ENCODE peak calls at places on chromosomes 4 and X, in four cellular contexts. D is cardiac fibroblast, N is kidney, Q is tibial nerve. P is an unnamed sample.

GRCh38 chr4:177596035-177596434 is 153.8 kb upstream of the AGA start:
- DNase-seq in Q (no peak), N (no peak), D (peak; percentile 72), P (no peak)

GRCh38 chr4:142353149-142353738 is 492.9 kb downstream of the INPP4B start:
- DNase-seq in D (peak; percentile 88), Q (no peak), N (no peak), P (no peak)

GRCh38 chrX:1196436-1196835 is 16.0 kb downstream of the CRLF2 start:
- DNase-seq in Q (no peak), D (no peak), N (peak; percentile 36), P (peak; percentile 18)

GRCh38 chr4:108036252-108036651 is 46.6 kb downstream of the HADH start:
- DNase-seq in Q (no peak), D (no peak), N (no peak), P (no peak)

GRCh38 chrX:119757979-119758681 is at the start of gene SOWAHD:
- DNase-seq in Q (no peak), N (peak; percentile 77), D (no peak), P (peak; percentile 74)

GRCh38 chr4:159547645-159548308 is 444.9 kb downstream of the RAPGEF2 start:
- DNase-seq in N (no peak), Q (no peak), D (peak; percentile 9), P (no peak)

GRCh38 chrX:71154196-71154595 is 9.6 kb downstream of the NLGN3 start:
- DNase-seq in N (no peak), Q (no peak), D (no peak), P (no peak)

GRCh38 chrX:153774576-153775292 is 6.1 kb upstream of the SRPK3 start:
- DNase-seq in N (peak; percentile 66), D (no peak), Q (no peak), P (peak; percentile 33)

GRCh38 chrX:79081895-79082512 is 62.5 kb upstream of the GPR174 start:
- DNase-seq in D (peak; percentile 57), Q (no peak), N (no peak), P (no peak)

GRCh38 chr4:89283226-89283974 is 24.2 kb downstream of the GPRIN3 start:
- DNase-seq in D (peak; percentile 65), N (no peak), Q (no peak), P (no peak)

GRCh38 chrX:17395154-17395553 is 20.2 kb downstream of the NHS start:
- DNase-seq in Q (no peak), N (no peak), D (no peak), P (no peak)

GRCh38 chr4:3718462-3718861 is 47.7 kb upstream of the ADRA2C start:
- DNase-seq in D (no peak), Q (no peak), N (no peak), P (no peak)

GRCh38 chrX:56728752-56729151 is 291 bp upstream of the NBDY start:
- DNase-seq in D (peak; percentile 28), Q (no peak), N (no peak), P (no peak)

GRCh38 chr4:41873380-41874295 is 61.6 kb upstream of the TMEM33 start:
- DNase-seq in D (no peak), Q (no peak), N (no peak), P (no peak)

GRCh38 chr4:23122666-23123400 is 430.1 kb downstream of the GBA3 start:
- DNase-seq in N (no peak), D (no peak), Q (no peak), P (no peak)

GRCh38 chr4:31043382-31044062 is 323.4 kb downstream of the PCDH7 start:
- DNase-seq in N (no peak), D (no peak), Q (no peak), P (no peak)

GRCh38 chr4:2745981-2746806 is 9.9 kb downstream of the TNIP2 start:
- DNase-seq in Q (no peak), N (peak; percentile 92), D (peak; percentile 82), P (no peak)

GRCh38 chr4:62548108-62548524 is 1348.0 kb downstream of the ADGRL3 start:
- DNase-seq in D (peak; percentile 75), N (no peak), Q (no peak), P (no peak)

GRCh38 chr4:163598489-163598888 is 104.0 kb downstream of the TMA16 start:
- DNase-seq in D (no peak), Q (no peak), N (no peak), P (no peak)

GRCh38 chr4:123659759-123660158 is 263.2 kb downstream of the SPRY1 start:
- DNase-seq in N (no peak), D (peak; percentile 42), Q (no peak), P (no peak)
- TF ChIP-seq CTCF in N (peak; percentile 0), D (peak; percentile 17), Q (no peak), P (peak; percentile 44)

GRCh38 chrX:131675596-131676194 is 131.8 kb downstream of the OR13H1 start:
- DNase-seq in Q (no peak), N (no peak), D (peak; percentile 30), P (no peak)
- TF ChIP-seq CTCF in Q (no peak), N (no peak), D (peak; percentile 54), P (no peak)

GRCh38 chr4:183096276-183096965 is 2.6 kb upstream of the WWC2 start:
- DNase-seq in D (no peak), Q (no peak), N (no peak), P (no peak)
- TF ChIP-seq CTCF in D (no peak), Q (no peak), N (no peak), P (no peak)

DNA sequence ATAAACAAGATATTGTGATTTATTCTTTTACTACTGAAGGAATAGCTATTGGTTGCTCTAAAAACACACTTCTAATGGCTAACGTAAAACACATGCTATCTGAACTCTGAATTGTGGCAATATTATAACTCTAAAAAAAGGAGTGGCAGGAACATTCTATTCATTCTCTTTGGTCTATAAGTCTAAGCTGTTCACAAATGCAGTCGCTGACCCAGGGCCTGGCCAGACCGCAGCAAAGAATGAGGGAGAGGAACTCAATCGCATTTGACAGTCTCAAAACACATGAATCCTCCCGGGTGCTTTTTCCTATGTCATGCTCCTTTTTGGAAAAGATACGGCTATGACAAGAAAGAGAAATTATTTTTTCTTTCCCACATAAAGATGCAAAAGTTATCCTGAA is 651.6 kb upstream of the PITX2 start:
- DNase-seq in D (no peak), N (no peak), Q (no peak), P (no peak)
- TF ChIP-seq CTCF in D (no peak), N (no peak), Q (no peak), P (no peak)

GRCh38 chrX:95893632-95894031 is 791.0 kb upstream of the DIAPH2 start:
- DNase-seq in Q (no peak), N (no peak), D (peak; percentile 57), P (no peak)
- TF ChIP-seq CTCF in Q (no peak), N (no peak), D (no peak), P (no peak)

DNA sequence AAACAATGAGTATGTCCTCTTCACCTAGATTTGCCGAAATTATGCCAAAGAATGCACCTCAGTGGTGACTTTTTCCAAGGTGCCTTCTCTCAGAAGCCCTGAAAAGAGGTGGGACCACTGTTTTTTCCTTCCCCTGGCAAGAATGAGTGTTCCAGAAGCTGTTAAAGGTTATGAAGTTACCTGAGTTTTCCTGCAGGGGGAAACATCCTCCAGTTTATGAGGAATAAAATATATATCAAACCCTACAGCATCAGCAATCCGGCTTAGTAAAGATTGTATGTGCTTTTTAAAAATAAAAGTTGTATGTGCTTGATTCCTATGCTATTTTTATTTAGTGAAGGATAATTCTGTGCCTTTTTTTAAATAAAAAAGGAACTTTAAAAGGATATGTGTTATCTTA is 73.3 kb downstream of the RBM46 start:
- DNase-seq in Q (no peak), N (no peak), D (peak; percentile 56), P (no peak)
- TF ChIP-seq CTCF in Q (no peak), N (no peak), D (peak; percentile 13), P (peak; percentile 6)

GRCh38 chr4:15756361-15756861 is 21.7 kb upstream of the CD38 start:
- DNase-seq in D (peak; percentile 22), Q (no peak), N (no peak), P (no peak)
- TF ChIP-seq CTCF in D (no peak), Q (peak; percentile 20), N (no peak), P (peak; percentile 21)

DNA sequence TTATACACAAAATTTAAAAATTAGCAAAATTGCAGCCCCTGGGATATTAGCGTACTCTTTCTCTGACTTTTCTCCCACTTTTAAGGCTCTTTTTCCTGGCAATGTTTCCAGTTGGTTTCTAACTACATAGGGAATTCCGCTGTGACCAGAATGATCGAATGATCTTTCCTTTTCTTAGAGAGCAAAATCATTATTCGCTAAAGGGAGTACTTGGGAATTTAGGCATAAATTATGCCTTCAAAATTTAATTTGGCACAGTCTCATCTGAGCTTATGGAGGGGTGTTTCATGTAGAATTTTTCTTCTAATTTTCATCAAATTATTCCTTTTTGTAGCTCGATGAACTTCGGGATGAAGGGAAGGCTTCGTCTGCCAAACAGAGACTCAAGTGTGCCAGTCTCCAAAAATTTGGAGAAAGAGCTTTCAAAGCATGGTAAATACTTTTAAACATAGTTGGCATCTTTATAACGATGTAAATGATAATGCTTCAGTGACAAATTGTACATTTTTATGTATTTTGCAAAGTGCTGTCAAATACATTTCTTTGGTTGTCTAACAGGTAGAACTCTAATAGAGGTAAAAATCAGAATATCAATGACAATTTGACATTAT is 6.0 kb downstream of the ALB start:
- DNase-seq in D (no peak), Q (no peak), N (no peak), P (no peak)
- TF ChIP-seq CTCF in D (no peak), Q (no peak), N (no peak), P (no peak)

GRCh38 chr4:6335040-6335590 is 65.5 kb downstream of the WFS1 start:
- DNase-seq in D (no peak), Q (no peak), N (peak; percentile 42), P (no peak)
- TF ChIP-seq CTCF in D (no peak), Q (no peak), N (no peak), P (no peak)